ENCODE peak calls at places on chromosome 17, in five cellular contexts. G is osteoblast, X is tibial nerve, Z is A172, K is NCI-H2171 treated with DMSO at 0.1 percent for 48 hours. E is an unnamed sample.

GRCh38 chr17:47363171-47363570 is 39.4 kb downstream of the EFCAB13 start:
- DNase-seq in G (no peak), X (no peak), Z (no peak), K (no peak), E (no peak)

GRCh38 chr17:30600062-30600829 is 123.0 kb downstream of the GOSR1 start:
- DNase-seq in G (peak), X (peak), Z (peak), K (peak), E (peak)

GRCh38 chr17:66655861-66656260 is 179.1 kb upstream of the CACNG5 start:
- DNase-seq in G (peak), X (no peak), Z (no peak), K (no peak), E (peak)

GRCh38 chr17:44987194-44987882 is 19.2 kb upstream of the C1QL1 start:
- DNase-seq in G (peak), X (no peak), Z (no peak), K (no peak), E (no peak)

GRCh38 chr17:15279011-15279477 is 13.9 kb upstream of the PMP22 start:
- DNase-seq in G (no peak), X (no peak), Z (peak), K (no peak), E (peak)

GRCh38 chr17:45221081-45221996 is at the start of gene FMNL1:
- DNase-seq in G (peak), X (no peak), Z (no peak), K (peak), E (no peak)

GRCh38 chr17:48491527-48492273 is 39.1 kb downstream of the HOXB1 start:
- DNase-seq in G (no peak), X (no peak), Z (peak), K (no peak), E (no peak)

GRCh38 chr17:57326348-57326747 is 70.0 kb downstream of the MSI2 start:
- DNase-seq in G (no peak), X (no peak), Z (no peak), K (no peak), E (no peak)

GRCh38 chr17:978110-979093 is 1.2 kb downstream of the NXN start:
- DNase-seq in G (peak), X (no peak), Z (no peak), K (no peak), E (no peak)

GRCh38 chr17:56976941-56977570 is 875 bp upstream of the SCPEP1 start:
- DNase-seq in G (no peak), X (no peak), Z (no peak), K (no peak), E (no peak)

GRCh38 chr17:63316100-63316499 is 130.0 kb downstream of the CYB561 start:
- DNase-seq in G (no peak), X (no peak), Z (no peak), K (no peak), E (no peak)

GRCh38 chr17:15197229-15197628 is 67.9 kb downstream of the PMP22 start:
- DNase-seq in G (no peak), X (no peak), Z (no peak), K (no peak), E (no peak)

GRCh38 chr17:73911726-73912359 is 267.6 kb upstream of the SDK2 start:
- DNase-seq in G (no peak), X (no peak), Z (peak), K (no peak), E (no peak)

GRCh38 chr17:40678902-40679522 is 14.0 kb upstream of the KRT222 start:
- DNase-seq in G (no peak), X (no peak), Z (no peak), K (no peak), E (no peak)

GRCh38 chr17:29642171-29642611 is 19.5 kb upstream of the CORO6 start:
- DNase-seq in G (no peak), X (no peak), Z (no peak), K (peak), E (no peak)

GRCh38 chr17:73320601-73321264 is 8.9 kb upstream of the CDC42EP4 start:
- DNase-seq in G (no peak), X (no peak), Z (no peak), K (no peak), E (no peak)

GRCh38 chr17:65749479-65749878 is 188.0 kb upstream of the AXIN2 start:
- DNase-seq in G (no peak), X (no peak), Z (peak), K (no peak), E (peak)

GRCh38 chr17:49031965-49032928 is 35.1 kb downstream of the IGF2BP1 start:
- DNase-seq in G (peak), X (peak), Z (peak), K (peak), E (peak)

GRCh38 chr17:8401107-8401506 is 3.5 kb upstream of the RNF222 start:
- DNase-seq in G (no peak), X (no peak), Z (no peak), K (no peak), E (no peak)

GRCh38 chr17:39357978-39358377 is 43.4 kb downstream of the FBXL20 start:
- DNase-seq in G (peak), X (no peak), Z (no peak), K (no peak), E (no peak)

GRCh38 chr17:62109378-62109902 is 44.4 kb upstream of the MED13 start:
- DNase-seq in G (peak), X (no peak), Z (peak), K (peak), E (peak)

GRCh38 chr17:16391451-16391850 is 10.6 kb downstream of the UBB start:
- DNase-seq in G (no peak), X (no peak), Z (no peak), K (no peak), E (no peak)

GRCh38 chr17:80938556-80938955 is 53.1 kb upstream of the CHMP6 start:
- DNase-seq in G (peak), X (no peak), Z (no peak), K (no peak), E (no peak)

GRCh38 chr17:64778367-64779290 is 116.5 kb upstream of the SMURF2 start:
- DNase-seq in G (peak), X (no peak), Z (no peak), K (peak), E (no peak)

GRCh38 chr17:17104494-17104893 is 62.2 kb downstream of the MPRIP start:
- DNase-seq in G (no peak), X (no peak), Z (no peak), K (no peak), E (no peak)

GRCh38 chr17:63646492-63646815 is 24.2 kb downstream of the MAP3K3 start:
- DNase-seq in G (no peak), X (no peak), Z (no peak), K (no peak), E (no peak)

GRCh38 chr17:35254107-35254802 is 11.4 kb downstream of the SLFN5 start:
- DNase-seq in G (peak), X (peak), Z (peak), K (no peak), E (peak)

GRCh38 chr17:74493381-74493833 is 27.0 kb downstream of the CD300A start:
- DNase-seq in G (peak), X (peak), Z (peak), K (peak), E (peak)

GRCh38 chr17:75047398-75048098 is 523 bp downstream of the KCTD2 start:
- DNase-seq in G (peak), X (peak), Z (no peak), K (no peak), E (no peak)

GRCh38 chr17:17454276-17454675 is 22.5 kb upstream of the MED9 start:
- DNase-seq in G (no peak), X (no peak), Z (no peak), K (no peak), E (no peak)

GRCh38 chr17:45906927-45907622 is 12.7 kb downstream of the MAPT start:
- DNase-seq in G (no peak), X (no peak), Z (no peak), K (peak), E (no peak)